ENCODE peak calls at places on chromosome 12, in seven cellular contexts. S, N, T, M, L, W and G are unnamed samples.

GRCh38 chr12:80684077-80684495 is 23.3 kb upstream of the MYF6 start:
- DNase-seq in S (no peak), N (no peak), T (no peak), M (no peak), L (peak), W (no peak), G (no peak)

GRCh38 chr12:11812558-11813421 is 163.3 kb downstream of the ETV6 start:
- DNase-seq in S (peak), N (no peak), T (peak), M (peak), L (peak), W (peak), G (peak)

GRCh38 chr12:55034218-55034617 is 14.4 kb downstream of the NEUROD4 start:
- DNase-seq in S (no peak), N (no peak), T (no peak), M (no peak), L (no peak), W (no peak), G (no peak)

GRCh38 chr12:54300732-54301427 is at the start of gene NFE2:
- DNase-seq in S (no peak), N (peak), T (no peak), M (peak), L (peak), W (peak), G (peak)

GRCh38 chr12:123260081-123260480 is 11.6 kb downstream of the CDK2AP1 start:
- DNase-seq in S (no peak), N (no peak), T (no peak), M (no peak), L (peak), W (no peak), G (no peak)

GRCh38 chr12:50933459-50934124 is 18.8 kb upstream of the HIGD1C start:
- DNase-seq in S (no peak), N (no peak), T (no peak), M (no peak), L (peak), W (no peak), G (no peak)

GRCh38 chr12:20596036-20596435 is 99.1 kb upstream of the SLCO1C1 start:
- DNase-seq in S (no peak), N (no peak), T (peak), M (no peak), L (peak), W (no peak), G (no peak)

GRCh38 chr12:88723219-88723618 is 142.9 kb upstream of the KITLG start:
- DNase-seq in S (no peak), N (no peak), T (no peak), M (no peak), L (peak), W (peak), G (no peak)

GRCh38 chr12:130164931-130165330 is 2.7 kb downstream of the FZD10 start:
- DNase-seq in S (no peak), N (no peak), T (no peak), M (no peak), L (no peak), W (no peak), G (no peak)

GRCh38 chr12:81257952-81258551 is 180.2 kb downstream of the ACSS3 start:
- DNase-seq in S (peak), N (no peak), T (peak), M (peak), L (peak), W (peak), G (no peak)

GRCh38 chr12:45276154-45276553 is 60.3 kb downstream of the ANO6 start:
- DNase-seq in S (no peak), N (no peak), T (no peak), M (no peak), L (no peak), W (no peak), G (no peak)

GRCh38 chr12:117641885-117642284 is 280.5 kb upstream of the NOS1 start:
- DNase-seq in S (no peak), N (no peak), T (no peak), M (no peak), L (no peak), W (no peak), G (no peak)

GRCh38 chr12:1936406-1937320 is 18.2 kb upstream of the CACNA2D4 start:
- DNase-seq in S (peak), N (peak), T (peak), M (peak), L (peak), W (peak), G (peak)

GRCh38 chr12:131323879-131324278 is 370.2 kb downstream of the ADGRD1 start:
- DNase-seq in S (no peak), N (no peak), T (no peak), M (no peak), L (no peak), W (no peak), G (no peak)

GRCh38 chr12:115492553-115492952 is 784.9 kb downstream of the MED13L start:
- DNase-seq in S (no peak), N (no peak), T (no peak), M (no peak), L (no peak), W (no peak), G (no peak)

GRCh38 chr12:13033266-13033875 is 10.8 kb upstream of the FAM234B start:
- DNase-seq in S (peak), N (no peak), T (no peak), M (no peak), L (no peak), W (peak), G (no peak)

GRCh38 chr12:100868487-100868886 is 73.9 kb downstream of the ANO4 start:
- DNase-seq in S (no peak), N (no peak), T (no peak), M (no peak), L (peak), W (peak), G (no peak)

GRCh38 chr12:7917392-7918267 is 18.4 kb downstream of the SLC2A3 start:
- DNase-seq in S (no peak), N (no peak), T (no peak), M (no peak), L (no peak), W (no peak), G (no peak)

GRCh38 chr12:42129595-42130204 is 15.0 kb downstream of the GXYLT1 start:
- DNase-seq in S (peak), N (peak), T (peak), M (peak), L (peak), W (peak), G (peak)

GRCh38 chr12:71562681-71563595 is 100.7 kb downstream of the ZFC3H1 start:
- DNase-seq in S (no peak), N (no peak), T (peak), M (no peak), L (no peak), W (no peak), G (no peak)

GRCh38 chr12:57852620-57853509 is 6.3 kb upstream of the CTDSP2 start:
- DNase-seq in S (no peak), N (no peak), T (no peak), M (no peak), L (no peak), W (no peak), G (peak)

GRCh38 chr12:24911284-24911791 is 37.6 kb downstream of the BCAT1 start:
- DNase-seq in S (peak), N (no peak), T (no peak), M (no peak), L (no peak), W (peak), G (no peak)

GRCh38 chr12:104097954-104098353 is 33.6 kb downstream of the HCFC2 start:
- DNase-seq in S (no peak), N (no peak), T (no peak), M (no peak), L (no peak), W (no peak), G (no peak)

GRCh38 chr12:76768566-76768965 is 4.7 kb downstream of the ZDHHC17 start:
- DNase-seq in S (no peak), N (no peak), T (no peak), M (no peak), L (peak), W (no peak), G (no peak)

GRCh38 chr12:24596768-24597388 is 352.0 kb downstream of the BCAT1 start:
- DNase-seq in S (peak), N (no peak), T (peak), M (peak), L (peak), W (peak), G (no peak)

GRCh38 chr12:41485203-41485602 is 297.1 kb downstream of the PDZRN4 start:
- DNase-seq in S (peak), N (no peak), T (no peak), M (no peak), L (peak), W (no peak), G (no peak)

GRCh38 chr12:22533155-22533554 is 11.2 kb downstream of the C2CD5 start:
- DNase-seq in S (no peak), N (no peak), T (no peak), M (no peak), L (no peak), W (no peak), G (no peak)

GRCh38 chr12:3038166-3038565 is 39.0 kb upstream of the TSPAN9 start:
- DNase-seq in S (no peak), N (no peak), T (no peak), M (no peak), L (no peak), W (no peak), G (no peak)